ENCODE peak calls at places on chromosomes 2 and 18, in four cellular contexts. R is brain microvascular endothelial cell, E is M059J, P is cardiac muscle cell. M is an unnamed sample.

GRCh38 chr2:134226561-134226960 is 27.3 kb upstream of the MGAT5 start:
- DNase-seq in P (no peak), E (no peak), R (no peak), M (no peak)

GRCh38 chr2:232523682-232524597 is 2.0 kb upstream of the CHRND start:
- DNase-seq in E (no peak), P (peak), R (no peak), M (no peak)

GRCh38 chr18:63199743-63200241 is 119.8 kb downstream of the BCL2 start:
- DNase-seq in R (no peak), P (no peak), E (no peak), M (no peak)

GRCh38 chr2:100070078-100070477 is 72.3 kb downstream of the AFF3 start:
- DNase-seq in E (peak), P (no peak), R (no peak), M (no peak)

GRCh38 chr18:8699948-8700347 is 5.4 kb upstream of the MTCL1 start:
- DNase-seq in R (no peak), E (no peak), P (no peak), M (no peak)

GRCh38 chr2:42136832-42137821 is 32.0 kb upstream of the EML4 start:
- DNase-seq in R (peak), P (no peak), E (peak), M (no peak)

GRCh38 chr2:96924775-96925747 is 55.2 kb upstream of the SEMA4C start:
- DNase-seq in P (no peak), R (no peak), E (no peak), M (no peak)

GRCh38 chr2:125004091-125004800 is 979.2 kb downstream of the CNTNAP5 start:
- DNase-seq in E (peak), P (no peak), R (no peak), M (no peak)

GRCh38 chr2:179981085-179981484 is 26.0 kb downstream of the CWC22 start:
- DNase-seq in R (peak), P (no peak), E (peak), M (peak)

GRCh38 chr2:49044680-49045079 is 109.6 kb downstream of the FSHR start:
- DNase-seq in E (peak), P (peak), R (no peak), M (no peak)

GRCh38 chr2:30365201-30365600 is 81.8 kb upstream of the LCLAT1 start:
- DNase-seq in P (no peak), E (no peak), R (no peak), M (no peak)

GRCh38 chr2:90645-91312 is 44.5 kb upstream of the FAM110C start:
- DNase-seq in E (no peak), P (no peak), R (no peak), M (no peak)

GRCh38 chr2:237058423-237058822 is 27.3 kb upstream of the COPS8 start:
- DNase-seq in E (no peak), P (no peak), R (no peak), M (no peak)

GRCh38 chr2:25398534-25398933 is 56.8 kb upstream of the DNMT3A start:
- DNase-seq in P (no peak), E (no peak), R (no peak), M (no peak)

GRCh38 chr2:33302348-33302747 is 174.1 kb upstream of the RASGRP3 start:
- DNase-seq in P (no peak), R (no peak), E (no peak), M (no peak)

GRCh38 chr2:47054036-47054555 is 101.0 kb downstream of the STPG4 start:
- DNase-seq in P (no peak), R (no peak), E (no peak), M (no peak)

GRCh38 chr2:100416939-100417744 is at the start of gene CHST10:
- DNase-seq in E (peak), R (peak), P (peak), M (no peak)

GRCh38 chr2:239025951-239026461 is 178.1 kb downstream of the TWIST2 start:
- DNase-seq in E (no peak), R (no peak), P (no peak), M (no peak)

GRCh38 chr2:25342372-25343186 is 854 bp upstream of the DNMT3A start:
- DNase-seq in P (peak), E (peak), R (peak), M (peak)

GRCh38 chr2:148813603-148814065 is 61.4 kb upstream of the KIF5C start:
- DNase-seq in E (peak), R (no peak), P (no peak), M (no peak)

GRCh38 chr2:36964496-36965058 is 1.8 kb downstream of the STRN start:
- DNase-seq in E (no peak), R (no peak), P (no peak), M (no peak)

GRCh38 chr2:18926633-18927524 is 337.5 kb upstream of the NT5C1B start:
- DNase-seq in R (no peak), P (no peak), E (peak), M (peak)

GRCh38 chr2:41926614-41927580 is 120.9 kb upstream of the PKDCC start:
- DNase-seq in R (no peak), E (peak), P (no peak), M (no peak)

GRCh38 chr2:122805346-122805745 is 1049.9 kb downstream of the TSN start:
- DNase-seq in E (no peak), R (no peak), P (no peak), M (no peak)

GRCh38 chr2:1632006-1632348 is 112.3 kb downstream of the PXDN start:
- DNase-seq in P (no peak), E (peak), R (peak), M (peak)

GRCh38 chr2:157302492-157303099 is 23.0 kb downstream of the ERMN start:
- DNase-seq in P (peak), R (peak), E (peak), M (peak)

GRCh38 chr18:8685141-8685913 is 20.0 kb upstream of the MTCL1 start:
- DNase-seq in R (peak), P (no peak), E (peak), M (peak)

GRCh38 chr2:186484062-186484735 is 1.9 kb upstream of the ZC3H15 start:
- DNase-seq in P (no peak), E (no peak), R (no peak), M (no peak)

M was measured in astrocyte of the cerebellum.